ENCODE peak calls at places on chromosome 22, in eight cellular contexts. L, V, N, U, F, J, M and E are unnamed samples.

GRCh38 chr22:16955678-16956210 is 52.3 kb downstream of the GAB4 start:
- DNase-seq in L (peak; percentile 79), V (no peak), N (no peak), U (peak; percentile 90), F (no peak), J (no peak), M (no peak), E (no peak)

GRCh38 chr22:30444632-30445437 is 19.3 kb downstream of the MTFP1 start:
- DNase-seq in L (peak; percentile 39), V (no peak), N (peak; percentile 54), U (no peak), F (no peak), J (peak; percentile 85), M (no peak), E (peak; percentile 48)

GRCh38 chr22:31926969-31927368 is 17.4 kb upstream of the YWHAH start:
- DNase-seq in L (no peak), V (no peak), N (no peak), U (no peak), F (no peak), J (peak; percentile 72), M (no peak), E (no peak)

GRCh38 chr22:43388420-43388851 is 23.4 kb upstream of the MPPED1 start:
- DNase-seq in L (peak; percentile 75), V (peak; percentile 65), N (peak; percentile 79), U (no peak), F (peak; percentile 88), J (peak; percentile 90), M (no peak), E (peak; percentile 71)

GRCh38 chr22:26558246-26558895 is 31.6 kb downstream of the TPST2 start:
- DNase-seq in L (peak; percentile 36), V (no peak), N (no peak), U (no peak), F (no peak), J (no peak), M (no peak), E (no peak)

GRCh38 chr22:44645531-44645930 is 56.5 kb upstream of the PRR5 start:
- DNase-seq in L (no peak), V (no peak), N (no peak), U (no peak), F (no peak), J (peak; percentile 28), M (no peak), E (no peak)

GRCh38 chr22:49510718-49511117 is 317.0 kb downstream of the BRD1 start:
- DNase-seq in L (no peak), V (no peak), N (no peak), U (no peak), F (no peak), J (no peak), M (no peak), E (no peak)

GRCh38 chr22:29152381-29153138 is 53.1 kb upstream of the EMID1 start:
- DNase-seq in L (peak; percentile 34), V (peak; percentile 39), N (peak; percentile 37), U (no peak), F (peak; percentile 79), J (peak; percentile 52), M (no peak), E (no peak)

GRCh38 chr22:19823191-19823590 is 31.5 kb downstream of the GNB1L start:
- DNase-seq in L (no peak), V (no peak), N (no peak), U (no peak), F (peak; percentile 55), J (no peak), M (no peak), E (no peak)

GRCh38 chr22:17724678-17725464 is 49.4 kb downstream of the BID start:
- DNase-seq in L (peak; percentile 36), V (no peak), N (no peak), U (no peak), F (no peak), J (no peak), M (no peak), E (no peak)

GRCh38 chr22:25492950-25493790 is 71.3 kb upstream of the GRK3 start:
- DNase-seq in L (no peak), V (no peak), N (no peak), U (no peak), F (no peak), J (no peak), M (no peak), E (no peak)

GRCh38 chr22:25447689-25448434 is 116.6 kb upstream of the GRK3 start:
- DNase-seq in L (peak; percentile 88), V (peak; percentile 86), N (peak; percentile 97), U (peak; percentile 95), F (peak; percentile 90), J (peak; percentile 82), M (peak; percentile 36), E (peak; percentile 92)

DNA sequence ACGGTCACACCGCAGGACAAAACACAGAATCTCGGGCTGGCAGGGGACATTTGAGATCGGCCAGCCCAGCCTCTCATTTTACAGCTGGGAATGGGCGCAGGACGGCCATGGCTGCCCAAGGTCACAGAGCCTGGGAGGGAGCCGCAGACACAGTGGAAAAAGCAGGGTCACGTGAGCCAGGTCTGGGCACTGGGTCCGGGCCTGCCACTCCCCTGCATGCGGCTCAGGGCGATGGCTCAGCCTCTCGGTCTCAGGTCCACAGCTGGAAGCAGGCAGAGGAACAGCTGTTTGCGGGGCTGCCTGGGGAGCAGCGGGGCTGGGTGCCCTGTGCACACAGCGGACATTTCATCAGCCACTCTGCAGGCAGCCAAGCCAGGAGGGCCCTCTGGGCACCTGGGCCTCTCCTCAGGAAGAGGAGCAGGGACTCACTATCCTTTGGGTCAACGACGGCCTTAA is 10.4 kb upstream of the PPARA start:
- DNase-seq in L (peak; percentile 91), V (no peak), N (peak; percentile 33), U (no peak), F (peak; percentile 78), J (no peak), M (no peak), E (no peak)
- H3K4me1 ChIP-seq in L (peaks cover 14% of the 10 kb centered on the region), V (peaks cover 20% of the 10 kb centered on the region), N (no peaks in the 10 kb centered on the region), U (peaks cover 13% of the 10 kb centered on the region), F (peaks cover 12% of the 10 kb centered on the region), J (no peaks in the 10 kb centered on the region), M (no peaks in the 10 kb centered on the region), E (no peaks in the 10 kb centered on the region)

GRCh38 chr22:22574361-22574760 is 15.3 kb upstream of the PRAME start:
- DNase-seq in L (no peak), V (no peak), N (no peak), U (no peak), F (no peak), J (no peak), M (no peak), E (no peak)
- TF ChIP-seq CTCF in L (no peak), V (no peak), N (no peak), U (no peak), F (no peak), J (no peak), M (no peak), E (no peak)

DNA sequence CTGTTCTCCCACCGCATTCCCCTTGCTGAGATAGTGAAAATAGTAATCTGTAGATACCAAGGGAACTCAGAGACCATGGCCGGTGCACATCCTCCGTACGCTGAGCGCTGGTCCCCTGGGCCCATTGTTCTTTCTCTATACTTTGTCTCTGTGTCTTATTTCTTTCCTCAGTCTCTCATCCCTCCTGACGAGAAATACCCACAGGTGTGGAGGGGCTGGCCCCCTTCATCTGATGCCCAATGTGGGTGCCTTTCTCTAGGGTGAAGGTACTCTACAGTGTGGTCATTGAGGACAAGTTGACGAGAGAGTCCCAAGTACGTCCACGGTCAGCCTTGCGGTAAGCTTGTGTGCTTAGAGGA is 41.6 kb downstream of the IGLL1 start:
- DNase-seq in L (no peak), V (no peak), N (no peak), U (no peak), F (peak; percentile 47), J (peak; percentile 24), M (no peak), E (no peak)
- H3K4me1 ChIP-seq in L (peaks cover 8% of the 10 kb centered on the region), V (peaks cover 10% of the 10 kb centered on the region), N (peaks cover 35% of the 10 kb centered on the region), U (peaks cover 24% of the 10 kb centered on the region), F (peaks cover 24% of the 10 kb centered on the region), J (peaks cover 21% of the 10 kb centered on the region), M (no peaks in the 10 kb centered on the region), E (peaks cover 31% of the 10 kb centered on the region)

GRCh38 chr22:22099833-22100812 is 117.5 kb upstream of the TOP3B start:
- DNase-seq in L (no peak), V (no peak), N (no peak), U (peak; percentile 81), F (no peak), J (peak; percentile 52), M (no peak), E (no peak)
- TF ChIP-seq CTCF in L (no peak), V (no peak), N (no peak), U (no peak), F (no peak), J (peak; percentile 68), M (peak; percentile 61), E (no peak)

DNA sequence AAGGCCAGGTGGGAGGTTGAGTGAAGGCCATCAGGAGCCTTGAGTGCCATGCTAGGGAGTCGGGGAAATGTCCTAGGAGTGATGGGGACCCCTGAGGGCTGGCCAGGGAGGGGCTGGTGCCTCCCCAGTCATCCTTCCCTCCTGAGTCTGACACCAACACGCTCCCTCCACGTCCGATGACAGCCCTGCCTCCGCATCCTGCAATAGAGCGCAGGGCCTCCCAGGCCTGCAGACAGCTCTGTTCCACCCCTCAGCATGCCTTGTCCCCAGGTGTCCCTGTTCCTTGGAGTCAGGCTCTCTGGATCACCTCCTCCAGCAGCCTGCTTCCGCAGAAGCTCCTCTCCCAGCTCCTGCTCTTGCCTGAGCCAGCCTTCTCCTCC is 3.1 kb downstream of the RAC2 start:
- DNase-seq in L (peak; percentile 7), V (no peak), N (no peak), U (no peak), F (no peak), J (no peak), M (no peak), E (no peak)
- H3K4me1 ChIP-seq in L (no peaks in the 10 kb centered on the region), V (peaks cover 5% of the 10 kb centered on the region), N (peaks cover 6% of the 10 kb centered on the region), U (no peaks in the 10 kb centered on the region), F (peaks cover 12% of the 10 kb centered on the region), J (no peaks in the 10 kb centered on the region), M (peaks cover 10% of the 10 kb centered on the region), E (peaks cover 3% of the 10 kb centered on the region)

GRCh38 chr22:46996595-46997310 is 234.3 kb downstream of the TBC1D22A start:
- DNase-seq in L (no peak), V (no peak), N (no peak), U (no peak), F (no peak), J (no peak), M (peak; percentile 3), E (no peak)
- TF ChIP-seq CTCF in L (no peak), V (peak; percentile 26), N (no peak), U (no peak), F (no peak), J (peak; percentile 27), M (peak; percentile 58), E (no peak)

DNA sequence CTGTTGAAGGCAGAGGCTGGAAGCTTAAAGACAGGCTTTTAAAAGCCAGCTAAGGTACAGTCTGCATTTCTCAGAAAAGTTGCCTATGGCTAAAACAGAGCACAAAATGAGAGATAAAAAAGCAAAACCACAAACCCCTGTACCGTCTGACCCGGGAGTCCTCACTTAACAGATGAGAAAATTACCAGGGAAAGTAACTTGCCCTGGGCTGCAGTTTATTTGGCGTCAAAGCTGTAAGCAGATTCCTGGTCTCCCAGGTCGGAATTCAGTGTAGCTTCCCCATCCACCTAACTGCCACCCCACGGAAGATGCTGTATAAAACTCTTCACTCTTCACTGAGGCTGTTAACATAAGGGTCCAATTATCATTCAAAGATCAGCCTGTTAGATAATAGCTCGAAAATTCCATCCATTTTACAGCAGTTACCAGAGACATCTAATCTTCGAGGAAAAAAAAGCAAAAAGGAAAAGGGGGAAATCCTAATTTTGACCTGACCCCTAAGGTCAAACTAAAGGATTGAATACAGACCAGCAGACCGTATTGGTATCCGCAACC is 1.5 kb downstream of the TCF20 start:
- DNase-seq in L (no peak), V (no peak), N (no peak), U (no peak), F (no peak), J (no peak), M (no peak), E (no peak)
- H3K4me1 ChIP-seq in L (peaks cover 42% of the 10 kb centered on the region), V (peaks cover 36% of the 10 kb centered on the region), N (peaks cover 23% of the 10 kb centered on the region), U (peaks cover 19% of the 10 kb centered on the region), F (peaks cover 27% of the 10 kb centered on the region), J (peaks cover 3% of the 10 kb centered on the region), M (peaks cover 12% of the 10 kb centered on the region), E (peaks cover 19% of the 10 kb centered on the region)